ENCODE peak calls at places on chromosome 5, in eight cellular contexts. F, O, M, Z, W, S, V and T are unnamed samples.

GRCh38 chr5:38719916-38720315 is 125.9 kb upstream of the OSMR start:
- DNase-seq in Z (no peak), O (no peak), V (no peak), S (no peak), F (no peak), W (no peak), M (peak), T (no peak)

GRCh38 chr5:61182449-61182848 is 20.2 kb upstream of the SMIM15 start:
- DNase-seq in Z (no peak), O (no peak), W (no peak), V (no peak), S (no peak), F (no peak), M (no peak), T (no peak)

GRCh38 chr5:82669720-82670119 is 391.6 kb upstream of the RPS23 start:
- DNase-seq in M (no peak), V (no peak), W (no peak), S (no peak), F (no peak), Z (no peak), O (no peak), T (no peak)

GRCh38 chr5:61578858-61579503 is 246.9 kb downstream of the ZSWIM6 start:
- DNase-seq in V (no peak), M (no peak), Z (no peak), S (no peak), O (no peak), W (no peak), F (no peak), T (no peak)

GRCh38 chr5:68433921-68434879 is 218.6 kb downstream of the PIK3R1 start:
- DNase-seq in M (peak), V (peak), F (no peak), W (peak), Z (peak), S (peak), O (no peak), T (peak)

GRCh38 chr5:132770476-132771159 is 6.4 kb downstream of the SEPTIN8 start:
- DNase-seq in S (no peak), F (no peak), M (no peak), Z (no peak), W (no peak), O (peak), V (no peak), T (no peak)

GRCh38 chr5:126801992-126802294 is 25.0 kb downstream of the LMNB1 start:
- DNase-seq in S (no peak), V (no peak), Z (no peak), F (no peak), W (no peak), O (no peak), M (peak), T (no peak)

GRCh38 chr5:141431286-141431685 is 979 bp downstream of the PCDHGA12 start:
- DNase-seq in V (no peak), M (no peak), Z (no peak), S (no peak), O (no peak), F (no peak), W (no peak), T (no peak)

GRCh38 chr5:53362521-53362941 is 117.9 kb upstream of the FST start:
- DNase-seq in Z (peak), W (no peak), V (no peak), M (peak), S (no peak), F (no peak), O (no peak), T (no peak)

GRCh38 chr5:65624570-65625555 is at the start of the genes SHLD3 and TRAPPC13:
- DNase-seq in O (peak), W (peak), F (peak), S (peak), V (peak), M (peak), Z (peak), T (peak)

GRCh38 chr5:127290946-127291763 is 559 bp downstream of the MEGF10 start:
- DNase-seq in F (no peak), Z (no peak), M (peak), S (no peak), V (no peak), O (peak), W (no peak), T (no peak)

GRCh38 chr5:66595877-66596790 is at the start of gene MAST4:
- DNase-seq in V (peak), S (peak), F (peak), Z (peak), M (peak), O (peak), W (peak), T (peak)

GRCh38 chr5:72171667-72172066 is 64.4 kb downstream of the MAP1B start:
- DNase-seq in M (no peak), O (no peak), F (no peak), S (no peak), V (no peak), W (no peak), Z (no peak), T (no peak)

GRCh38 chr5:112002368-112002767 is 245.4 kb upstream of the NREP start:
- DNase-seq in Z (no peak), S (no peak), O (no peak), F (no peak), V (no peak), W (no peak), M (peak), T (no peak)

GRCh38 chr5:157252741-157253465 is 13.0 kb upstream of the CYFIP2 start:
- DNase-seq in M (no peak), V (no peak), F (no peak), Z (no peak), S (no peak), O (no peak), W (no peak), T (no peak)

GRCh38 chr5:142512680-142513042 is 173.2 kb downstream of the FGF1 start:
- DNase-seq in F (no peak), S (peak), M (peak), Z (no peak), V (no peak), W (no peak), O (no peak), T (no peak)

GRCh38 chr5:124420952-124421351 is 325.5 kb downstream of the ZNF608 start:
- DNase-seq in S (no peak), Z (no peak), V (no peak), M (no peak), O (no peak), F (no peak), W (no peak), T (no peak)

GRCh38 chr5:55523293-55523692 is 11.5 kb downstream of the PLPP1 start:
- DNase-seq in W (no peak), O (no peak), Z (no peak), V (no peak), M (no peak), S (no peak), F (no peak), T (no peak)

GRCh38 chr5:94526708-94527107 is 91.7 kb downstream of the KIAA0825 start:
- DNase-seq in W (no peak), V (no peak), S (no peak), F (no peak), Z (no peak), M (no peak), O (no peak), T (no peak)

GRCh38 chr5:87909382-87909781 is 359.3 kb downstream of the TMEM161B start:
- DNase-seq in V (no peak), O (no peak), Z (no peak), W (no peak), M (no peak), S (no peak), F (no peak), T (no peak)

GRCh38 chr5:150368526-150368925 is 11.0 kb downstream of the TCOF1 start:
- DNase-seq in F (no peak), W (no peak), M (no peak), O (no peak), S (no peak), V (peak), Z (no peak), T (no peak)

GRCh38 chr5:65858316-65858715 is 68.1 kb upstream of the ERBIN start:
- DNase-seq in O (no peak), W (no peak), Z (no peak), S (no peak), V (no peak), M (peak), F (no peak), T (no peak)

GRCh38 chr5:143101134-143101533 is 302.4 kb downstream of the NR3C1 start:
- DNase-seq in Z (no peak), S (no peak), F (no peak), O (no peak), V (no peak), W (no peak), M (no peak), T (no peak)

GRCh38 chr5:65778126-65778525 is 56.1 kb downstream of the NLN start:
- DNase-seq in V (no peak), O (no peak), Z (no peak), S (no peak), F (no peak), M (no peak), W (no peak), T (no peak)

GRCh38 chr5:68839019-68839552 is 254.7 kb upstream of the SLC30A5 start:
- DNase-seq in Z (peak), F (no peak), O (no peak), V (no peak), W (no peak), M (no peak), S (no peak), T (no peak)

GRCh38 chr5:766666-767431 is 17.7 kb downstream of the ZDHHC11B start:
- DNase-seq in M (no peak), W (no peak), Z (no peak), F (no peak), V (no peak), S (peak), O (no peak), T (no peak)

GRCh38 chr5:148858106-148858505 is 31.7 kb downstream of the ADRB2 start:
- DNase-seq in O (no peak), M (no peak), V (no peak), F (no peak), S (no peak), W (no peak), Z (no peak), T (no peak)

GRCh38 chr5:81045389-81045807 is 85.2 kb downstream of the RASGRF2 start:
- DNase-seq in O (no peak), W (no peak), Z (no peak), F (no peak), M (no peak), S (no peak), V (no peak), T (no peak)

GRCh38 chr5:53253421-53253871 is 143.9 kb upstream of the MOCS2 start:
- DNase-seq in O (no peak), M (peak), F (no peak), V (no peak), Z (peak), W (no peak), S (no peak), T (no peak)

GRCh38 chr5:9265391-9266287 is 280.2 kb downstream of the SEMA5A start:
- DNase-seq in S (peak), M (peak), V (peak), F (peak), Z (peak), O (peak), W (no peak), T (no peak)

GRCh38 chr5:39638803-39639202 is 214.0 kb upstream of the DAB2 start:
- DNase-seq in F (no peak), M (peak), V (no peak), O (no peak), W (no peak), Z (no peak), S (no peak), T (no peak)

GRCh38 chr5:173662896-173663809 is 46.7 kb upstream of the BOD1 start:
- DNase-seq in O (no peak), S (no peak), W (no peak), V (no peak), Z (no peak), M (no peak), F (no peak), T (no peak)

GRCh38 chr5:118311103-118311502 is 677.2 kb downstream of the DTWD2 start:
- DNase-seq in O (no peak), W (no peak), V (no peak), F (no peak), M (no peak), Z (no peak), S (no peak), T (no peak)

GRCh38 chr5:135240283-135240633 is 158.8 kb downstream of the MACROH2A1 start:
- DNase-seq in Z (no peak), S (no peak), O (no peak), W (peak), V (no peak), F (no peak), M (no peak), T (no peak)

GRCh38 chr5:39912880-39913279 is 488.1 kb upstream of the DAB2 start:
- DNase-seq in Z (no peak), O (no peak), V (no peak), W (no peak), M (no peak), S (no peak), F (no peak), T (no peak)

GRCh38 chr5:5316333-5316732 is 106.1 kb upstream of the ICE1 start:
- DNase-seq in Z (no peak), O (no peak), V (no peak), M (no peak), W (no peak), S (no peak), F (no peak), T (no peak)

DNA sequence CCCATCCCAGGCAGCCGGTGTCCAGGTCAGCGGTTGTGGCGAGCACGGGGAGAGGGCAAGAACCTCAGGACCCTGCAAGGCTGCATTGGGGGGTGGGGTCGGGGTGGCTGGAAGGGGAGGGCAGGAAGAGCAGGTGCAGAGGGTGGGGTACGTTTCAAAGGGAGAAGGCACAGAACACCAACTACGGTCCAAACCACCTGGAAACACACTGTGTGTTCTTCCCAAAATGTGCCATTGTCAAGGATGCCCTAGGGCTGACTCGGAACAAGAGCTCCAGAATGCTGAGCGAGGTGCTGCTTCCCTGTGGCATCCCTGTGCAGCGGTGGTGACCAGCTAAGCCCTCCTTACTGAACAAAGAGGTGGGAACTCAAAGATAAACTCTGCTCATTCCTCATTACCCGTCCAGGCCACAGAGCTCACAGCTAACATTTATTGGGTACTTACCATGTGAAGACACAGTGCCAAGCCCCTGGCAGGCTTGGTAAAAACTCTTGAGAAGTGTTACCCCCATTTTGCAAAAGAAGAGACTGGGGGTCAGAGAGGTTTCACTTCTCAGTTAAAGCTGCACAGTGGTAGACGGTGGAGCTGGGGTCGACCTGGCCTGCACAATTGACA is 153.8 kb downstream of the COL23A1 start:
- DNase-seq in F (no peak), O (no peak), W (no peak), Z (no peak), V (no peak), M (no peak), S (no peak), T (no peak)
- H3K27ac ChIP-seq in F (no peak), O (no peak), W (no peak), Z (no peak), V (no peak), M (no peak), S (no peak), T (no peak)

GRCh38 chr5:103475629-103476240 is 86.9 kb downstream of the NUDT12 start:
- DNase-seq in W (no peak), Z (no peak), O (peak), F (peak), S (no peak), M (peak), V (no peak), T (no peak)

GRCh38 chr5:103474671-103475070 is 87.9 kb downstream of the NUDT12 start:
- DNase-seq in V (no peak), Z (no peak), O (no peak), M (no peak), W (no peak), S (no peak), F (no peak), T (no peak)

GRCh38 chr5:103476776-103477175 is 85.8 kb downstream of the NUDT12 start:
- DNase-seq in W (no peak), Z (no peak), O (peak), V (no peak), S (no peak), F (no peak), M (no peak), T (no peak)

DNA sequence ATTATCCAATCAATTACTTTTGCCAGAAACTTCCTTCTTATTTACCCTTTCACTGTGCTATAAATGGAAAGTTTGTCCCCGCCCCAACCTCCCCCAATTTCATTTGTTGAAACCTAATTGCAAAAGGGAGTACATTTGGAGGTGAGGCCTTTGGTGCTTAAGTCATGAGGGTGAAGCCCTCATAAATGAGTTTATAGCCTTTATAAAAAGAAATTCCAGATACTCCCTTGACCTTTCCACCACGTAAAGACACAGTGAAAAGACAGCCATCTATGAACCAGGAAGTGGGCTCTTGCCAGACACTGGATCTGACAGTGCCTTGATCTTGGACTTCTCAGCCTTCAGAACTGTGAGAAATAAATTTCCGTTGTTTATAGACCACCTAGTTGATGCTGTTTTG is 82.3 kb downstream of the NUDT12 start:
- DNase-seq in Z (no peak), M (no peak), S (no peak), V (no peak), O (no peak), W (peak), F (no peak), T (no peak)
- H3K27ac ChIP-seq in Z (no peak), M (no peak), S (no peak), V (no peak), O (no peak), W (peak), F (no peak), T (no peak)

GRCh38 chr5:180090769-180091546 is 19.4 kb upstream of the RNF130 start:
- DNase-seq in S (no peak), W (peak), F (peak), O (peak), Z (no peak), V (no peak), M (peak), T (peak)
- H3K27ac ChIP-seq in S (no peak), W (no peak), F (peak), O (peak), Z (no peak), V (peak), M (no peak), T (no peak)

GRCh38 chr5:109191153-109191558 is 218.6 kb downstream of the PJA2 start:
- DNase-seq in F (no peak), V (no peak), W (peak), Z (peak), O (no peak), S (no peak), M (peak), T (no peak)
- H3K27ac ChIP-seq in F (no peak), V (no peak), W (no peak), Z (no peak), O (no peak), S (no peak), M (peak), T (no peak)

GRCh38 chr5:14191325-14191724 is 48.2 kb downstream of the TRIO start:
- DNase-seq in M (no peak), O (no peak), W (no peak), Z (no peak), V (no peak), S (no peak), F (no peak), T (no peak)
- H3K27ac ChIP-seq in M (peak), O (no peak), W (no peak), Z (peak), V (no peak), S (no peak), F (peak), T (no peak)